ENCODE peak calls at places on chromosomes 4 and X, in ten cellular contexts. D is PC-3, Z is keratinocyte, T is right lobe of liver, P is left lung, J is spleen, M is pancreas, K is choroid plexus epithelial cell, I is mucosa of descending colon, L is HCT116. S is an unnamed sample.

GRCh38 chr4:115119804-115120352 is 6.5 kb upstream of the NDST4 start:
- DNase-seq in D (no peak), Z (no peak), M (no peak), P (no peak), L (no peak), J (no peak), K (peak), I (no peak), T (no peak), S (no peak)

GRCh38 chrX:38277802-38278201 is 49.5 kb downstream of the RPGR start:
- DNase-seq in D (peak), L (no peak), K (no peak), P (no peak), Z (no peak), I (no peak), T (no peak), M (no peak), J (no peak), S (no peak)

GRCh38 chr4:61532324-61532723 is 332.2 kb downstream of the ADGRL3 start:
- DNase-seq in K (no peak), J (no peak), P (no peak), Z (no peak), T (no peak), L (no peak), D (no peak), I (no peak), M (no peak), S (no peak)

GRCh38 chrX:7771788-7772438 is 71.1 kb upstream of the VCX start:
- DNase-seq in L (no peak), T (no peak), Z (no peak), K (no peak), M (no peak), J (no peak), I (no peak), P (no peak), D (no peak), S (no peak)

GRCh38 chr4:124907881-124908280 is 195.3 kb upstream of the ANKRD50 start:
- DNase-seq in D (peak), T (no peak), M (no peak), K (no peak), P (no peak), I (no peak), Z (no peak), J (no peak), L (no peak), S (no peak)

GRCh38 chrX:17521871-17522693 is 147.1 kb downstream of the NHS start:
- DNase-seq in M (no peak), D (peak), L (peak), J (no peak), I (peak), P (no peak), Z (no peak), K (peak), T (no peak), S (no peak)

GRCh38 chr4:142698541-142698940 is 147.6 kb downstream of the INPP4B start:
- DNase-seq in J (no peak), D (no peak), L (no peak), T (no peak), P (no peak), M (no peak), K (no peak), I (no peak), Z (no peak), S (no peak)

GRCh38 chrX:118251251-118251650 is 94.7 kb upstream of the WDR44 start:
- DNase-seq in T (no peak), P (no peak), Z (no peak), J (no peak), K (peak), D (no peak), M (no peak), L (no peak), I (no peak), S (no peak)

GRCh38 chr4:139603576-139604387 is 47.8 kb upstream of the SETD7 start:
- DNase-seq in K (peak), P (no peak), D (peak), M (no peak), J (no peak), T (no peak), Z (peak), I (no peak), L (peak), S (no peak)

GRCh38 chr4:74523076-74523475 is 78.1 kb downstream of the AREG start:
- DNase-seq in M (no peak), T (no peak), Z (no peak), I (no peak), K (no peak), P (no peak), J (no peak), L (no peak), D (no peak), S (no peak)

GRCh38 chr4:173519130-173520101 is 10.6 kb downstream of the HAND2 start:
- DNase-seq in I (no peak), T (no peak), Z (no peak), P (no peak), L (no peak), K (no peak), D (no peak), J (peak), M (no peak), S (no peak)

GRCh38 chrX:27438937-27439336 is 24.2 kb downstream of the PPP4R3C start:
- DNase-seq in I (no peak), P (no peak), L (no peak), Z (no peak), K (no peak), D (no peak), T (no peak), M (no peak), J (no peak), S (no peak)

GRCh38 chr4:185774076-185774731 is 37.8 kb downstream of the SORBS2 start:
- DNase-seq in K (no peak), I (no peak), D (no peak), J (no peak), L (no peak), T (peak), Z (no peak), P (no peak), M (peak), S (no peak)

GRCh38 chr4:108590776-108591175 is 29.6 kb upstream of the RPL34 start:
- DNase-seq in K (peak), P (no peak), I (no peak), D (no peak), J (no peak), Z (no peak), L (no peak), M (no peak), T (no peak), S (no peak)

GRCh38 chr4:89284828-89285227 is 22.8 kb downstream of the GPRIN3 start:
- DNase-seq in K (no peak), P (no peak), M (no peak), L (no peak), D (no peak), I (no peak), Z (no peak), J (no peak), T (no peak), S (no peak)

GRCh38 chrX:17635231-17635630 is 102.1 kb upstream of the SCML1 start:
- DNase-seq in L (no peak), J (no peak), T (no peak), M (no peak), D (no peak), P (no peak), I (peak), K (peak), Z (no peak), S (no peak)

GRCh38 chrX:17634542-17635207 is 102.6 kb upstream of the SCML1 start:
- DNase-seq in K (no peak), P (no peak), D (no peak), I (peak), T (no peak), M (no peak), Z (no peak), J (no peak), L (no peak), S (no peak)

GRCh38 chrX:72358313-72358712 is 52.6 kb upstream of the CITED1 start:
- DNase-seq in T (no peak), I (no peak), L (no peak), P (no peak), J (no peak), K (peak), M (no peak), D (peak), Z (no peak), S (no peak)

GRCh38 chrX:11968470-11968869 is 169.8 kb upstream of the FRMPD4 start:
- DNase-seq in L (no peak), I (no peak), T (no peak), J (no peak), D (peak), M (no peak), P (no peak), K (peak), Z (peak), S (peak)

GRCh38 chr4:68079918-68080317 is 49.8 kb downstream of the TMPRSS11F start:
- DNase-seq in Z (no peak), L (no peak), P (no peak), I (no peak), K (no peak), T (no peak), J (no peak), M (no peak), D (peak), S (no peak)

GRCh38 chrX:30309139-30309571 is at the start of gene NR0B1:
- DNase-seq in L (no peak), P (no peak), D (no peak), I (no peak), M (no peak), J (peak), T (no peak), K (no peak), Z (no peak), S (no peak)

GRCh38 chrX:153643431-153644351 is 3.3 kb upstream of the DUSP9 start:
- DNase-seq in M (peak), L (no peak), T (no peak), P (no peak), K (no peak), D (peak), I (no peak), J (peak), Z (no peak), S (no peak)

GRCh38 chr4:184732126-184732525 is 1.8 kb downstream of the CENPU start:
- DNase-seq in J (no peak), T (no peak), L (no peak), Z (no peak), K (no peak), P (peak), M (no peak), I (no peak), D (peak), S (no peak)

GRCh38 chr4:2768921-2769336 is 12.8 kb upstream of the TNIP2 start:
- DNase-seq in D (no peak), I (no peak), J (peak), K (peak), Z (no peak), T (no peak), M (no peak), L (no peak), P (peak), S (no peak)

DNA sequence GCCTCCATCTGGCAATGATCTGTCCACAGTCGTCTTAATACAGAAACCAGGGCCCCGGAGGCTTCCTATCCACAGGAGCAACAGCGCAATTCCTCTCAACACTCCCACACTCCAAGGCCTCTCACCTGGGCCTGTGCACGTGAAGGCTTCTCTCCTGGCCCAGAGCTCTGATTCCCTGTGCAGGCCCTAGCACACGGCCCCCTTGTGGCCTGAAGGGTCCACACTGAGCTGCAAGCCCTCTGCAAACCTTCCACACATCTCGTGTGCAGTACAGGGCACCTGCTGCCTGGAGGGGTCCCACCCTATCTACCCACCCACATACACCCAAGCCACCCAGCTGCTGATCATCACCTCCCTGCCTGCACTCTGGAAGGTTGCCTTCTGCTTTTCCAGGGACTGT is 150.1 kb upstream of the NUDT10 start:
- DNase-seq in P (no peak), L (no peak), Z (no peak), K (no peak), J (no peak), D (no peak), T (no peak), M (no peak), I (no peak), S (no peak)
- TF ChIP-seq CTCF in P (no peak), L (peak), Z (no peak), K (no peak), J (no peak), D (no peak), T (no peak), M (no peak), I (no peak), S (no peak)

DNA sequence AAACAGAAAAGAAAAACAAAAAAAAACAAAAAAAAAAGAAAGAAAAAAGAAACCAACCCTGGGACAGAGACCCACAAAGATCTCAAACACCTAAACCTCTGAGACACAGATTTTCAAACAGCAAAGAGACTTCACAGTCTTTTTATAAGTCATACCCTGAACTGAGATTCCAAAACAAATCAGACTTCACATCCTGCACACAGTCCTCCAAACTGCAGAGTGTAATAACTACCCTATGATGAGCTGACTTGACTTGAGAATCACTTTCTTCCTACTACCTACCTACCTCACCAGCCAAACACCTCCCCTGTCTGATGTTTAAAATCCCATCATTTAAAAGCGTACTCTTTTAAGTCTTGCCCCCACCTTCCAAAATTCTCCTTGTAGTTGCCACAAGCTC is 25.2 kb upstream of the GLOD5 start:
- DNase-seq in J (no peak), P (no peak), L (no peak), T (no peak), Z (no peak), I (no peak), D (no peak), M (no peak), K (no peak), S (no peak)
- H3K4me3 ChIP-seq in J (no peak), P (no peak), L (peak), T (no peak), Z (no peak), I (no peak), D (peak), M (no peak), K (peak), S (peak)

GRCh38 chrX:144334577-144334976 is 450.7 kb downstream of the UBE2NL start:
- DNase-seq in L (no peak), I (no peak), T (no peak), D (peak), M (no peak), Z (no peak), P (no peak), K (no peak), J (no peak), S (no peak)
- TF ChIP-seq CTCF in L (no peak), I (no peak), T (no peak), D (peak), M (no peak), Z (no peak), P (no peak), K (no peak), J (no peak), S (peak)

DNA sequence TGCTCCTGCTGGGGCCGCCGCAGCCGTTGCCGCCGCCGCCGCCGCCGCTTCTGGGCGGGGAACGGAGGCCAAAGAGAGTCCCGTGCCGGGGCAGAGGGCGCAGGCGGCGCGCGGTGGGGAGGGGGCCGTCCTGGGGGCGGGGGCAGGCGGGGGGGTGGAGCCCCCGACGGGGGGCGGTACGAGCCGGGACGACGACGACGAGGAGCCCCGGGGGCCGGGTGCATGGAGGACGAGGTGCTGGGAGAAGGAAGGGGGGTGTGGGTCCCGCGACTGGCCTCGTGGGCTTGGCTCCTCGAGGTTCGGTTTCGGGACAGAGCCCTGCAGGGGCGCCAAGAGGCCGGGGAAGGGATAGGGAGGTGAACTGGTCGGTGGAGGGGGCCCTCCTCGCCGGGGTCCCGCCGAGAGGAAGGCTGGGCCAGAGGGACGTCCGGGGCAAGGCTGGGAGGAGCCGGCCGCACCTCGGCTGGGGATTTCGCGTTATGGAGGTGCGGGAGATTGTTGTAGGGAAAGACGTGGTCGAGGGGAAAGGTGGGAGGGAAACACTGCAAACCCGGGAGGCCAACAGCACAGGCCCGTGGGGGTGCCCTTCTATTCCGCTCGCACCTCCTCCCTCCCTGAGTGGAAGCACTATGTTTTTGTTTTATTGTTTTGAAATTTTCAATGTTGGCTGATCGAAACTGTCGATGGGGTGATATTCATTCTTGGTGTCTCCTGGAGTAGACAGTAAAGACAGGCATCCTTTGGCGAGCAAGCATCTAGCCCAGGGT is 1.9 kb downstream of the BCORL1 start:
- DNase-seq in P (peak), K (no peak), J (peak), L (no peak), T (peak), M (peak), D (no peak), I (peak), Z (no peak), S (no peak)
- H3K4me3 ChIP-seq in P (peak), K (peak), J (no peak), L (peak), T (peak), M (no peak), D (peak), I (no peak), Z (peak), S (peak)

GRCh38 chrX:69615779-69616519 is at the start of gene EDA:
- DNase-seq in K (peak), J (peak), M (peak), L (peak), Z (no peak), I (peak), P (peak), D (peak), T (peak), S (no peak)

GRCh38 chrX:69615323-69615722 is 590 bp upstream of the EDA start:
- DNase-seq in D (no peak), M (no peak), I (no peak), T (no peak), P (no peak), Z (no peak), J (no peak), K (no peak), L (no peak), S (no peak)

GRCh38 chrX:69616520-69617203 is 749 bp downstream of the EDA start:
- DNase-seq in L (no peak), I (peak), J (peak), M (peak), P (peak), Z (no peak), K (no peak), T (peak), D (no peak), S (no peak)

GRCh38 chrX:69614896-69615295 is 1.0 kb upstream of the EDA start:
- DNase-seq in Z (no peak), M (no peak), J (no peak), K (no peak), T (no peak), I (no peak), L (no peak), P (no peak), D (no peak), S (no peak)

DNA sequence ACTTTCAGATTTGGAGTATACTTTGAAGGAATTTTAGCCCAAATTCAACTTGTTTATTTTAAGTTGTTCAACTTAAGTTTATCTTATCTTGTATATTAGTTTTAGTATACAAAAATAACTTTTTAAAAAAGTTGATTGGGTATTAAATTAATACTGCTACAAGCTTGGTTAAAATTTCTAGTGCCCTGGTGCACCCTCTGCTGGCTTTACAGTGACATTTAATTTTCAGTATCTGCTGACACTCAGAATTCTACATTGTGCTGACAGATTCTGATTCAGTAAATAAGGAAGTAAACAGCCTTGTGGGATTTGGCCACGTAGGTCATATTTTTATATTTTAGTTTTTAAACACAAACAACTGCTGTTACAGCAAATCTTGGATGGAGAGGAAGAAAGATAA is 2.9 kb downstream of the EDA start:
- DNase-seq in Z (no peak), J (no peak), M (no peak), T (no peak), I (no peak), D (peak), P (no peak), K (peak), L (no peak), S (no peak)
- TF ChIP-seq CTCF in Z (peak), J (no peak), M (no peak), T (peak), I (no peak), D (peak), P (no peak), K (peak), L (peak), S (peak)

S was measured in epithelial cell of proximal tubule.